ENCODE peak calls at places on chromosomes 11 and 22, in eight cellular contexts. C is SK-N-MC; U is Karpas-422; E is Peyer's patch; H is sigmoid colon; L is CD4-positive, CD25-positive, alpha-beta regulatory T cell; W is mesenchymal stem cell; R is adrenal gland. A is an unnamed sample.
A peak's percentile ranks its signal among the peaks of the same experiment; 100 is the strongest.

GRCh38 chr22:23696326-23696851 is 5.6 kb downstream of the RGL4 start:
- DNase-seq in E (peak; percentile 49), C (no peak), W (no peak), L (peak; percentile 85), H (no peak), R (no peak), U (peak; percentile 95), A (peak; percentile 64)

GRCh38 chr11:17219016-17219415 is 11.2 kb upstream of the PIK3C2A start:
- DNase-seq in W (no peak), H (no peak), R (no peak), E (no peak), C (no peak), L (no peak), U (no peak), A (no peak)

GRCh38 chr11:1888347-1888753 is 3.3 kb downstream of the PRR33 start:
- DNase-seq in C (no peak), U (no peak), L (no peak), E (peak; percentile 41), H (peak; percentile 63), W (no peak), R (peak; percentile 27), A (peak; percentile 10)

GRCh38 chr11:72338741-72339140 is 94.8 kb upstream of the PHOX2A start:
- DNase-seq in L (no peak), R (no peak), W (no peak), U (no peak), E (no peak), C (no peak), H (no peak), A (no peak)

GRCh38 chr11:45964911-45965389 is 42.5 kb downstream of the LARGE2 start:
- DNase-seq in C (peak; percentile 44), U (peak; percentile 93), R (peak; percentile 74), E (no peak), W (peak; percentile 81), L (peak; percentile 69), H (peak; percentile 82), A (peak; percentile 34)

GRCh38 chr11:117907276-117908110 is 21.7 kb downstream of the TMPRSS13 start:
- DNase-seq in U (peak; percentile 92), W (peak; percentile 98), R (peak; percentile 96), H (peak; percentile 92), L (peak; percentile 17), C (peak; percentile 40), E (peak; percentile 93), A (peak; percentile 38)

GRCh38 chr22:24107668-24108067 is 73.6 kb upstream of the SUSD2 start:
- DNase-seq in H (peak; percentile 97), W (no peak), E (peak; percentile 62), C (no peak), R (peak; percentile 93), L (no peak), U (no peak), A (no peak)

GRCh38 chr22:41341990-41342389 is 39.8 kb upstream of the TEF start:
- DNase-seq in H (no peak), C (no peak), L (no peak), E (no peak), W (peak; percentile 47), U (no peak), R (no peak), A (no peak)

GRCh38 chr22:45631839-45632238 is 39.8 kb upstream of the ATXN10 start:
- DNase-seq in U (no peak), R (no peak), C (no peak), H (peak; percentile 17), L (no peak), W (no peak), E (peak; percentile 14), A (no peak)

GRCh38 chr22:40001800-40002577 is 7.2 kb downstream of the FAM83F start:
- DNase-seq in H (no peak), C (peak; percentile 60), L (no peak), E (peak; percentile 30), R (no peak), W (no peak), U (no peak), A (no peak)

GRCh38 chr11:14424096-14424495 is 65.1 kb upstream of the RRAS2 start:
- DNase-seq in H (no peak), U (no peak), W (peak; percentile 80), L (no peak), R (no peak), C (no peak), E (no peak), A (no peak)

GRCh38 chr11:82174610-82175009 is 559.1 kb downstream of the FAM181B start:
- DNase-seq in R (no peak), H (no peak), U (peak; percentile 57), C (no peak), W (no peak), E (no peak), L (no peak), A (no peak)

GRCh38 chr11:134322553-134322952 is 9.2 kb upstream of the GLB1L2 start:
- DNase-seq in C (no peak), W (no peak), H (no peak), U (no peak), E (no peak), R (no peak), L (no peak), A (no peak)

GRCh38 chr11:57001674-57002401 is 13.1 kb downstream of the OR5AK2 start:
- DNase-seq in W (peak; percentile 11), U (peak; percentile 49), C (no peak), R (no peak), H (no peak), L (no peak), E (no peak), A (no peak)

DNA sequence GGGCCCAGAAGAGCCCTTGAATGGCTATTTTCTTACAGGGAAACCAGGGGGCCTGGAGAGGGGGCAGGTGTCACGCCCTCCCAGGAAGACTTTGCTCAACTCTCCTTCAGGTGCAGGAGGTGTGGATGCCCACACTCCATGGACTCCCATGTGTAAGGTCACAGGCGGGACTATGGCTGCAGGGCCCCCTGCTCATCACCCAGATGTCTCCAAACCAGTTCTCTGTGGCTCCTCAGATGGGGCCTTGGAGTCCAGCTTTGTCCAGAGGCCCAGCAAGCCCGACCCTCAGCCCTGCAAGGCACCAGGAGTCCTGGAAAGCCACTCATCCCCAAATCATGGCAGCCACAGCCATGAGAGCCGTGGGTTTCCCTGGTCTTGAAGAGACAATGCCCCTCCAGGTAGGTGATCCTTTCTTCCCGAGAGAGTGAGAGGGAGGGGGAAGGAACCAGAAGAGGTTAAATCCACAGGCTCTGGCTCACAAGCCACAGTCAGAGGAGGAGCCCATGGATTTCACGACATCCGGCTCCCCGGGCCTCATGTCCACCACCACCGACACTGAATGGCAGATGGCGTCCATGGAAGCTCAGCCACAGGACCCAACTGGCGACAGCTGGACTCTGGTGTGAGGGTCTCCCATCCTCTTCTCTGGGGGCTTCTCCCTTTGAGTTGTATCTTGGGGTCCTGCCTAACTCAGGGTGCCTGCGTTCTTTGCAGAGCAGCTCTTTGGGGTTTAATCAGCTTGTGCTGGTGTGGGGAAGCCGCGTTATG is 620.5 kb downstream of the BRD1 start:
- DNase-seq in H (peak; percentile 48), L (no peak), E (no peak), C (no peak), W (no peak), U (no peak), R (peak; percentile 5), A (no peak)
- H3K9me3 ChIP-seq in H (no peaks in the 10 kb centered on the region), L (no peaks in the 10 kb centered on the region), E (no peaks in the 10 kb centered on the region), C (no peaks in the 10 kb centered on the region), W (no peaks in the 10 kb centered on the region), U (no peaks in the 10 kb centered on the region), R (no peaks in the 10 kb centered on the region), A (no peaks in the 10 kb centered on the region)

DNA sequence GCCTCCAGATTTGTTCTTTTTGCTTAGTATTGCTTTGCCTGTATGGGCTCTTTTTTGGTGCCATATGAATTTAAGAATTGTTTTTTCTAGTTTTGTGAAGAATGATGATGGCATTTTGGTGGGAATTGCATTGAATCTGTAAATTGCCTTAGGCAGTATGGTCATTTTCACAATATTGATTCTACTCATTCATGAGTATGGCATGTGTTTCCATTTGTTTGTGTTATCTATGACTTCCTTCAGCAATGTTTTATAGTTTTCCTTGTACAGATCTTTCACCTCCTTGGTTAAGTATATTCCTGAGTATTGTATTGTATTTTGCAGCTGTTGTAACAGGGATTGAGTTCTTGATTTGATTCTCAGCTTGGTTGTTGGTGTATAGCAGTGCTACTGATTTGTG is 18.3 kb upstream of the ZBED5 start:
- DNase-seq in W (no peak), C (no peak), E (no peak), R (no peak), H (no peak), L (no peak), U (no peak), A (no peak)
- H3K9me3 ChIP-seq in W (peaks cover 13% of the 10 kb centered on the region), C (no peaks in the 10 kb centered on the region), E (no peaks in the 10 kb centered on the region), R (peaks cover 5% of the 10 kb centered on the region), H (peaks cover 2% of the 10 kb centered on the region), L (peaks cover 12% of the 10 kb centered on the region), U (peaks cover 7% of the 10 kb centered on the region), A (peaks cover 6% of the 10 kb centered on the region)

DNA sequence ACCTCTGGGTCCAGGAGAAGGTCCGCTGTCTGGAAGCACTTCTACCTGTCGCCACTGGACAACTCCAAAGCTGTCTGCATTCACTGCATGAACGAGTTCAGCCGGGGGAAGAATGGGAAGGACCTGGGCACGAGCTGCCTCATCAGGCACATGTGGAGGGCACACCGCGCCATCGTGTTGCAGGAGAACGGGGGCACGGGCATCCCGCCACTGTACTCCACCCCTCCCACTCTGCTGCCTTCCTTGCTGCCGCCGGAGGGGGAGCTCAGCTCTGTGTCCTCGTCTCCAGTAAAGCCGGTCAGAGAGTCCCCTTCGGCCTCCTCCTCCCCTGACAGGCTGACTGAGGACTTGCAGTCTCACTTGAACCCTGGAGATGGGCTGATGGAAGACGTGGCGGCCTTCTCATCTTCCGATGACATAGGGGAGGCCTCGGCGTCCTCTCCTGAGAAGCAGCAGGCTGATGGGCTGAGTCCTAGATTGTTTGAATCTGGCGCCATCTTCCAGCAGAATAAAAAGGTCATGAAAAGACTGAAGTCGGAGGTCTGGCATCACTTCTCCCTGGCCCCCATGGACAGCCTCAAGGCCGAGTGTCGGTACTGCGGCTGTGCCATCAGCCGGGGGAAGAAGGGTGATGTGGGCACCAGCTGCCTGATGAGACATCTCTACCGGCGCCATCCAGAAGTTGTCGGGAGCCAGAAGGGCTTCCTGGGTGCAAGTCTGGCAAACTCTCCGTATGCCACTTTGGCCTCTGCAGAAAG is 31.0 kb downstream of the ZBED4 start:
- DNase-seq in C (no peak), U (no peak), H (no peak), W (no peak), L (no peak), R (no peak), E (no peak), A (no peak)
- H3K9me3 ChIP-seq in C (no peaks in the 10 kb centered on the region), U (no peaks in the 10 kb centered on the region), H (no peaks in the 10 kb centered on the region), W (peaks cover 4% of the 10 kb centered on the region), L (no peaks in the 10 kb centered on the region), R (no peaks in the 10 kb centered on the region), E (no peaks in the 10 kb centered on the region), A (no peaks in the 10 kb centered on the region)

DNA sequence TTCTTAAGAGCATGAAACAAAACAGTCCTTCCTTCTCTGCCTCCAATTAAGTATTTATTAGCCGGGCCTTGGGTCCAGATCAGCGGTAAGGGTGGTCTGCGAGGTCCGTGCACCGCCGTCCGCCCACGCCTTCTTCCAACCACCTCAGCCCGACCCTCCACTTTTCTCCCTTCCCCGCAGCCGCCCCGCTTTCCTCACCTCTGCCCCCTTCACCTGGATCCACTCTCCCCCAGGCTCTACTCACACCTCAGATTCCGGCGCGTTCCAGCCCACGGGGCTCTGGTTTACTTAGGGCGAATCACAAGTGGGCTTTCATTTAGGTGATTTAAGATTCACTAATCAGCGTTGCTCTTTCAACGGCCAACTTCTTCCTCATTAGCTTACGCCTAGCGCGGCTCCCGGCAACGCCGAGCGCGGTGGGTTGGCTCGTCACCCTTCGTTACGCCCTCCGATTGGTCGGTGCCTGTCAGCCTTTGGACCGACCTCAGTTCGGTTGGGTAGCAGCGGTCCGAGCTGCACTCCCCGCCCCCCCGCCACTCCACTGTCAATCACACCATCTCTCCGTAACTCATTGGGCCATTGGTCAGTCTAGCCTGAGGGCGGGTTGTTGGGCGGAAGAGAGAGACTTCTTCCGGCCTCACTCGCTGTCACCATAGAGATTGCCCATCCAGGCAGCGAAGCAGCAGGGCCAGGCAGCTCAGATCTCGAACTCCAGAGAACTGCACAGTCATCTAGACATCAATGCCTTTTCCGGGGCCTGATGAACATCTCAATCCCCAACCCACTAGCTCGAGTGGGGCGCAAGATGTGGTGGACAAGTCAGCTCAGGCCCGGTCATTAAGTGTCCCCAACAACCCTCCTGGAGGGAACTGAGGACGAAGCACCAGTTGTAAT is at the start of gene TMEM218:
- DNase-seq in R (peak; percentile 100), E (peak; percentile 99), C (peak; percentile 70), H (peak; percentile 100), L (peak; percentile 96), U (peak; percentile 97), W (peak; percentile 99), A (peak; percentile 92)
- H3K9me3 ChIP-seq in R (no peaks in the 10 kb centered on the region), E (no peaks in the 10 kb centered on the region), C (no peaks in the 10 kb centered on the region), H (no peaks in the 10 kb centered on the region), L (no peaks in the 10 kb centered on the region), U (peaks cover 2% of the 10 kb centered on the region), W (no peaks in the 10 kb centered on the region), A (no peaks in the 10 kb centered on the region)